ENCODE peak calls at places on chromosomes 6 and 20, in four cellular contexts. K, Z, G and H are unnamed samples.

GRCh38 chr6:150236544-150236943 is 93.7 kb downstream of the PPP1R14C start:
- DNase-seq in K (no peak), Z (no peak), G (peak; percentile 13), H (no peak)

GRCh38 chr6:39790772-39791171 is 1.4 kb upstream of the DAAM2 start:
- DNase-seq in G (no peak), Z (no peak), K (peak; percentile 43), H (no peak)

GRCh38 chr20:8855315-8855714 is 213.6 kb upstream of the PLCB4 start:
- DNase-seq in G (no peak), K (no peak), Z (no peak), H (no peak)

GRCh38 chr6:97102152-97102790 is 177.7 kb downstream of the KLHL32 start:
- DNase-seq in K (no peak), G (no peak), Z (no peak), H (no peak)

GRCh38 chr6:25014806-25015560 is 79.2 kb upstream of the RIPOR2 start:
- DNase-seq in Z (no peak), K (no peak), G (peak; percentile 32), H (peak; percentile 33)

GRCh38 chr6:28137458-28138020 is 4.1 kb upstream of the ZKSCAN8 start:
- DNase-seq in K (no peak), G (no peak), Z (no peak), H (no peak)

GRCh38 chr20:12598894-12599293 is 409.9 kb upstream of the SPTLC3 start:
- DNase-seq in G (no peak), Z (no peak), K (no peak), H (no peak)

GRCh38 chr6:111096246-111096645 is 8.9 kb downstream of the SLC16A10 start:
- DNase-seq in G (no peak), K (peak; percentile 91), Z (no peak), H (peak; percentile 27)

GRCh38 chr6:105326838-105327745 is 75.8 kb downstream of the PREP start:
- DNase-seq in K (no peak), Z (no peak), G (no peak), H (no peak)

GRCh38 chr6:10465633-10466499 is 51.0 kb upstream of the TFAP2A start:
- DNase-seq in K (peak; percentile 43), Z (no peak), G (peak; percentile 93), H (no peak)

GRCh38 chr6:135225911-135226310 is 44.8 kb downstream of the MYB start:
- DNase-seq in G (no peak), K (no peak), Z (no peak), H (no peak)

GRCh38 chr20:44963325-44964215 is 2.7 kb upstream of the STK4 start:
- DNase-seq in Z (no peak), K (no peak), G (no peak), H (no peak)

GRCh38 chr6:94196891-94197290 is 777.5 kb upstream of the EPHA7 start:
- DNase-seq in G (no peak), Z (no peak), K (no peak), H (no peak)

DNA sequence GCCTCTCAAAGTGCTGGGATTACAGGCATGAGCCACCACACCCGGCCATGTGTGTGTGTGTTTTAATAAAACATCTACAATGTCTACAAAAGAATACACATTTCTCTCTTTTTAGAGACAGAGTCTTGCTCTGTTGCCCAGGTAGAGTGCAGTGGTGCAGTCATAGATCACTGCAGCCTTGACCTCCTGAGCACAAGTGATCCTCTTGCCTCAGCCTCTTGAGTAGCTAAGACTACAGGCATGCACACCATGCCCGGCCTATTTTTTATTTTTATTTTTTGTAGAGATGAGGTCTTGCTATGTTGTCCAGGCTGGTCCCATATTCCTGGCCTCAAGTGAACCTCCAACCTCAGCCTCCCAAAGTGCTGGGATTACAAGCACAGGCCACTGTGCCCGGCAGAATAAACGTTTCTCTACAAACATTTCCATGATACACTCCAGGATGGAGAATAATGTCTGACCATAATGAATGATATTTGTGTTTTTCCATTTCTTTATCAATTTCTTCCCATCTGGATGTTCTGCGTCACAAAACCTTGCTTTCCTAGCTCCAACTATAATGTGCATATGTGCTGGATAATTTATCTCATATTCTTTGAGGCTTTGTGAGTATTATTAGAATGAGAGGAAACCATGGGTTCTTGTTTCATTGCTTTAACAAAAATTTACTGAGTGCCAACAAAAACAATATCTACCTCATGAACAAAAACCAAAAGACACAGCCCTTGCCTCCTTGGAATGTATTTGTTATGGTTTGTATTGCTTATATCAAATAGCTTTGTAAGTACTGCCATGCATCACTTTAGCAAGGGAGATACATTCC is 28.6 kb upstream of the CCN2 start:
- DNase-seq in K (no peak), Z (no peak), G (no peak), H (no peak)
- H3K4me1 ChIP-seq in K (peaks cover 22% of the 10 kb centered on the region), Z (no peaks in the 10 kb centered on the region), G (no peaks in the 10 kb centered on the region), H (no peaks in the 10 kb centered on the region)

DNA sequence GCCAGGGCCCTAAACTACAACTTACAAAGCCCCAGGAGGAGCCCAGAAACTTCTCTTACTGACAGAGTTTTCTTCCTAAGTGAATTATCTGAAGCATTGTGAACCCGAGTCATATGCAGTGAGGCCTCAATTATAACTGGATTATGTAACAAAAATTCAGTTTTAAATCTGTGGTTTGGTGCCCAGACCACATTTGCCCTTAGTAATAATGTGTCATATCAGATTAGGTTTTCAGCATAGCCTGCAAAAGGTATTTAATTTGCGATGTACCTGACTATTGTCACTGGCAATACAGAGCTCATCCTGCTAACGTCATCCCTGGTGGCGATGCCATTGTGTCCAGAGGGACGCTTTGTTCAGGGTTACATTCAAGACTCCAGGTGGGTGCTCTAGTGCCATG is 64.9 kb downstream of the HIVEP1 start:
- DNase-seq in G (no peak), Z (no peak), K (no peak), H (no peak)
- H3K27ac ChIP-seq in G (no peak overlapping the region), Z (no peak overlapping the region), K (no peak overlapping the region), H (no peak overlapping the region)

DNA sequence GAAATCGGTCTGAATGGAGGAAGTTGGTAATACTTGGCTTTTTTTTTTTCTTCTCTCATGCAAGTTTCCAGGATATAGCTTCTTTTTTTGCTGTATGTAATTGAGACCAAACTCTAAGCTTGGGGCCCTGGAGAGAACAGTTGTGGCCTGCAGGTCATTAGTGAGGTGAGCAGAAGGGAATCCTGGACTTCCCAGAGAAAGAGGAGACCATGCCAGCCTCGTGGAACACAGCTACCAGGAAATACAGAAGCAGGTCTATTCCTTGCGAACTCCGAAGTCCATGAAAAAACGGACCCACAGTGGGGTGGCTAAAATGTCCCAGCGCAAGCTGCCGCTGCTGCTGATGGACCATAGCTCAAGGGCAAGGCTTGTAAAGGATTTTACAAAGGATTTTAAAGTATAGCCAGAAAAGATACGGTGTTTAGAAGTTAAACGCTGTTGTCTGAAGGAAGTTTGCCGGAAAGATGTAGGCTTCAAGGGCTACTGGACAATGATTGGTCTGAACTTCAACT is 374.7 kb downstream of the UTRN start:
- DNase-seq in G (no peak), K (no peak), Z (no peak), H (no peak)
- H3K4me1 ChIP-seq in G (peaks cover 89% of the 10 kb centered on the region), K (peaks cover 38% of the 10 kb centered on the region), Z (peaks cover 17% of the 10 kb centered on the region), H (peaks cover 19% of the 10 kb centered on the region)

DNA sequence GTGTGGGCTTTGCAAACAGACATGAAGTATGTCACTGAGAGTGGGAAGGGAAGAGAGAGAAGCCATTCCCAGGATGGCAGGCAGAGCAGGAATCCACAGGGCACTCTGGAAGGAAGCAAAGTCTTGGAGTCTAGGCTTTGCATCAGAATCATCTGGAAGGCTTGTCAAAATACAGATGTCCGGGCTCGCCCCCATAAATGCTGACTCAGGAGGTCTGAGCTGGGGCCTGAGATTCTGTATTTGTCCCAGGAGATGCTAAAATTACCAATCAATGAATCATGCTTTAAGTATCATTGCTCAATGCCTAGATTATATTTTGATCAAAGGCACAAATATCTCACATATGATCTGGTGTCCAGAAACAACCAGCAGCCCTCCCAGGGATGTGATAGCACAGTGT is 46.3 kb upstream of the PTPRT start:
- DNase-seq in K (no peak), Z (no peak), G (no peak), H (no peak)
- H3K27ac ChIP-seq in K (no peak overlapping the region), Z (no peak overlapping the region), G (no peak overlapping the region), H (no peak overlapping the region)

GRCh38 chr20:46672543-46673148 is 16.6 kb downstream of the TP53RK start:
- DNase-seq in Z (no peak), K (no peak), G (no peak), H (no peak)
- H3K4me1 ChIP-seq in Z (no peaks in the 10 kb centered on the region), K (no peaks in the 10 kb centered on the region), G (peaks cover 7% of the 10 kb centered on the region), H (no peaks in the 10 kb centered on the region)

GRCh38 chr6:160998217-160998616 is 6.6 kb downstream of the MAP3K4 start:
- DNase-seq in G (no peak), K (no peak), Z (no peak), H (no peak)

GRCh38 chr6:160996316-160996715 is 4.7 kb downstream of the MAP3K4 start:
- DNase-seq in G (no peak), K (no peak), Z (no peak), H (no peak)

GRCh38 chr6:161001421-161001820 is 9.9 kb downstream of the MAP3K4 start:
- DNase-seq in K (no peak), G (no peak), Z (no peak), H (no peak)

GRCh38 chr6:161000632-161001031 is 9.1 kb downstream of the MAP3K4 start:
- DNase-seq in K (no peak), Z (no peak), G (no peak), H (no peak)

GRCh38 chr6:160999508-160999907 is 7.9 kb downstream of the MAP3K4 start:
- DNase-seq in K (no peak), G (no peak), Z (no peak), H (no peak)
- H3K27ac ChIP-seq in K (no peak overlapping the region), G (no peak overlapping the region), Z (no peak overlapping the region), H (no peak overlapping the region)